ENCODE peak calls at places on chromosome 13, in ten cellular contexts. J, K, X, G, D, S, O, E, U and Q are unnamed samples.

GRCh38 chr13:53028637-53029121 is at the start of gene OLFM4:
- DNase-seq in J (no peak), K (no peak), X (no peak), G (no peak), D (no peak), S (peak; percentile 13), O (no peak), E (no peak), U (no peak), Q (no peak)

GRCh38 chr13:73754727-73755292 is 379.4 kb downstream of the KLF12 start:
- DNase-seq in J (peak; percentile 29), K (peak; percentile 46), X (no peak), G (no peak), D (no peak), S (no peak), O (no peak), E (peak; percentile 17), U (peak; percentile 73), Q (peak; percentile 55)

GRCh38 chr13:51539887-51540286 is 44.4 kb upstream of the WDFY2 start:
- DNase-seq in J (no peak), K (no peak), X (no peak), G (no peak), D (no peak), S (no peak), O (no peak), E (no peak), U (no peak), Q (no peak)

GRCh38 chr13:59677966-59678814 is 485.5 kb downstream of the DIAPH3 start:
- DNase-seq in J (no peak), K (peak; percentile 41), X (no peak), G (no peak), D (no peak), S (no peak), O (peak; percentile 19), E (peak; percentile 38), U (peak; percentile 51), Q (peak; percentile 58)

GRCh38 chr13:83340170-83340569 is 542.1 kb downstream of the SLITRK1 start:
- DNase-seq in J (no peak), K (no peak), X (no peak), G (no peak), D (no peak), S (no peak), O (no peak), E (no peak), U (peak; percentile 3), Q (no peak)

GRCh38 chr13:111577956-111578595 is 257.6 kb downstream of the TEX29 start:
- DNase-seq in J (no peak), K (no peak), X (no peak), G (no peak), D (no peak), S (no peak), O (no peak), E (no peak), U (no peak), Q (no peak)

GRCh38 chr13:76993021-76993420 is 1.1 kb downstream of the CLN5 start:
- DNase-seq in J (no peak), K (no peak), X (no peak), G (no peak), D (no peak), S (no peak), O (no peak), E (no peak), U (no peak), Q (no peak)

GRCh38 chr13:46983881-46984280 is 87.0 kb upstream of the HTR2A start:
- DNase-seq in J (no peak), K (no peak), X (no peak), G (no peak), D (no peak), S (no peak), O (no peak), E (no peak), U (no peak), Q (no peak)

GRCh38 chr13:50518791-50519201 is 324.7 kb downstream of the DLEU7 start:
- DNase-seq in J (no peak), K (no peak), X (no peak), G (no peak), D (no peak), S (no peak), O (no peak), E (no peak), U (no peak), Q (no peak)

GRCh38 chr13:98083507-98083906 is 59.4 kb upstream of the FARP1 start:
- DNase-seq in J (no peak), K (no peak), X (no peak), G (no peak), D (no peak), S (no peak), O (peak; percentile 83), E (peak; percentile 91), U (no peak), Q (peak; percentile 85)

GRCh38 chr13:107450931-107451330 is 764.4 kb downstream of the LIG4 start:
- DNase-seq in J (no peak), K (no peak), X (peak; percentile 26), G (peak; percentile 34), D (peak; percentile 16), S (peak; percentile 5), O (no peak), E (peak; percentile 97), U (no peak), Q (peak; percentile 98)

GRCh38 chr13:112975401-112975939 is 6.5 kb downstream of the MCF2L start:
- DNase-seq in J (no peak), K (no peak), X (no peak), G (no peak), D (no peak), S (no peak), O (no peak), E (no peak), U (no peak), Q (no peak)

GRCh38 chr13:112972867-112973576 is 4.0 kb downstream of the MCF2L start:
- DNase-seq in J (no peak), K (no peak), X (no peak), G (no peak), D (no peak), S (no peak), O (no peak), E (no peak), U (no peak), Q (no peak)

GRCh38 chr13:112973577-112973951 is 4.5 kb downstream of the MCF2L start:
- DNase-seq in J (no peak), K (no peak), X (no peak), G (no peak), D (no peak), S (peak; percentile 67), O (no peak), E (no peak), U (no peak), Q (no peak)

GRCh38 chr13:112974125-112974524 is 5.1 kb downstream of the MCF2L start:
- DNase-seq in J (no peak), K (no peak), X (no peak), G (no peak), D (no peak), S (no peak), O (no peak), E (no peak), U (no peak), Q (no peak)

DNA sequence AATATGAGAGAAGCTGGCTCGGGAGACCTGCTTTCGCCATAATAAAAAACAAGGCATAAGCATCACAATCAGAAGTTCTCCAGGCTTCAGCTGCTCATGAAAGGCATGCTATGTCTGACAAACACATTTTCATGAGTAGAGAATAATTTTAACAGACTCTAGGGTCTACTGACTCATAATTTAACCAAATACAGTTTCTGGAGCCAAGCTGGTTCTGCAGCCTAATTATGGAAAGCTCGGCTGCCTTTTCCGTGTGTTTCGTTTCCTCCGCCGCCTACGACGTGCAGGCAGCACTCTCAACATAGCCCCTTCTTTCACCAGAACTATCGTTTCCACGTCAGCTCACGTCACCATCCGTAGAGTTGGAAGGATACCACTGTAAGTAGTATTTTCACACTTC is 5.7 kb downstream of the MCF2L start:
- DNase-seq in J (no peak), K (no peak), X (no peak), G (no peak), D (no peak), S (no peak), O (no peak), E (no peak), U (no peak), Q (no peak)
- H3K4me3 ChIP-seq in J (no peak overlapping the region), K (no peak overlapping the region), X (no peak overlapping the region), G (no peak overlapping the region), D (no peak overlapping the region), S (no peak overlapping the region), O (no peak overlapping the region), E (no peak overlapping the region), U (no peak overlapping the region), Q (no peak overlapping the region)

GRCh38 chr13:20128459-20128927 is 32.4 kb downstream of the GJA3 start:
- DNase-seq in J (peak; percentile 27), K (no peak), X (no peak), G (peak; percentile 31), D (no peak), S (peak; percentile 81), O (no peak), E (no peak), U (peak; percentile 68), Q (no peak)
- TF ChIP-seq CTCF in J (peak; percentile 22), K (no peak), X (no peak), G (no peak), D (no peak), S (peak; percentile 44), O (peak; percentile 0), E (no peak), U (peak; percentile 81), Q (peak; percentile 25)

GRCh38 chr13:99986751-99987150 is 5.2 kb downstream of the ZIC2 start:
- DNase-seq in J (no peak), K (no peak), X (no peak), G (no peak), D (no peak), S (no peak), O (no peak), E (no peak), U (no peak), Q (no peak)

GRCh38 chr13:99988469-99989375 is 7.1 kb downstream of the ZIC2 start:
- DNase-seq in J (no peak), K (no peak), X (no peak), G (no peak), D (no peak), S (peak; percentile 64), O (no peak), E (no peak), U (no peak), Q (no peak)

GRCh38 chr13:99985243-99985874 is 3.8 kb downstream of the ZIC2 start:
- DNase-seq in J (no peak), K (no peak), X (no peak), G (peak; percentile 18), D (no peak), S (peak; percentile 78), O (no peak), E (no peak), U (peak; percentile 52), Q (no peak)

GRCh38 chr13:99985886-99986527 is 4.4 kb downstream of the ZIC2 start:
- DNase-seq in J (no peak), K (no peak), X (no peak), G (no peak), D (no peak), S (no peak), O (no peak), E (no peak), U (no peak), Q (no peak)

GRCh38 chr13:99987180-99988047 is 5.8 kb downstream of the ZIC2 start:
- DNase-seq in J (no peak), K (no peak), X (no peak), G (no peak), D (no peak), S (peak; percentile 61), O (no peak), E (no peak), U (no peak), Q (no peak)
- H3K4me3 ChIP-seq in J (no peak overlapping the region), K (no peak overlapping the region), X (no peak overlapping the region), G (no peak overlapping the region), D (no peak overlapping the region), S (no peak overlapping the region), O (no peak overlapping the region), E (no peak overlapping the region), U (no peak overlapping the region), Q (peak overlapping the region; percentile 94)

GRCh38 chr13:27997904-27998522 is 9.5 kb upstream of the URAD start:
- DNase-seq in J (peak; percentile 28), K (peak; percentile 59), X (no peak), G (no peak), D (no peak), S (no peak), O (no peak), E (no peak), U (peak; percentile 80), Q (no peak)
- TF ChIP-seq CTCF in J (no peak), K (peak; percentile 50), X (no peak), G (no peak), D (peak; percentile 13), S (peak; percentile 5), O (peak; percentile 43), E (peak; percentile 55), U (peak; percentile 82), Q (peak; percentile 51)